ENCODE peak calls at places on chromosome 18, in four cellular contexts. J is A549, I is HepG2, W is K562. Z is an unnamed sample.

GRCh38 chr18:79517322-79517721 is 121.6 kb downstream of the NFATC1 start:
- DNase-seq in J (no peak), I (no peak), W (no peak), Z (no peak)

GRCh38 chr18:12639990-12640880 is 17.7 kb downstream of the SPIRE1 start:
- DNase-seq in J (peak; percentile 36), W (no peak), I (peak; percentile 68), Z (no peak)

GRCh38 chr18:58005885-58006523 is 38.0 kb upstream of the NEDD4L start:
- DNase-seq in W (no peak), J (no peak), I (no peak), Z (no peak)

GRCh38 chr18:79848579-79849327 is 51.0 kb downstream of the KCNG2 start:
- DNase-seq in I (no peak), J (no peak), W (no peak), Z (no peak)

GRCh38 chr18:37538526-37539205 is 26.9 kb downstream of the CELF4 start:
- DNase-seq in J (no peak), I (no peak), W (no peak), Z (no peak)

GRCh38 chr18:37299471-37300304 is 265.9 kb downstream of the CELF4 start:
- DNase-seq in I (peak; percentile 97), J (peak; percentile 69), W (peak; percentile 85), Z (no peak)

GRCh38 chr18:75687626-75688025 is 260.1 kb upstream of the SMIM21 start:
- DNase-seq in I (no peak), W (no peak), J (no peak), Z (no peak)

GRCh38 chr18:58257461-58257860 is 213.4 kb downstream of the NEDD4L start:
- DNase-seq in W (peak; percentile 14), J (no peak), I (no peak), Z (no peak)

GRCh38 chr18:26003391-26003790 is 87.0 kb downstream of the SS18 start:
- DNase-seq in I (no peak), J (no peak), W (no peak), Z (no peak)

GRCh38 chr18:35786359-35787042 is 186.0 kb upstream of the RMP24 start:
- DNase-seq in W (no peak), J (no peak), I (no peak), Z (no peak)

GRCh38 chr18:60145776-60146175 is 226.8 kb downstream of the MC4R start:
- DNase-seq in I (no peak), J (no peak), W (no peak), Z (no peak)

GRCh38 chr18:60146220-60146960 is 226.2 kb downstream of the MC4R start:
- DNase-seq in J (no peak), W (peak; percentile 6), I (no peak), Z (no peak)

DNA sequence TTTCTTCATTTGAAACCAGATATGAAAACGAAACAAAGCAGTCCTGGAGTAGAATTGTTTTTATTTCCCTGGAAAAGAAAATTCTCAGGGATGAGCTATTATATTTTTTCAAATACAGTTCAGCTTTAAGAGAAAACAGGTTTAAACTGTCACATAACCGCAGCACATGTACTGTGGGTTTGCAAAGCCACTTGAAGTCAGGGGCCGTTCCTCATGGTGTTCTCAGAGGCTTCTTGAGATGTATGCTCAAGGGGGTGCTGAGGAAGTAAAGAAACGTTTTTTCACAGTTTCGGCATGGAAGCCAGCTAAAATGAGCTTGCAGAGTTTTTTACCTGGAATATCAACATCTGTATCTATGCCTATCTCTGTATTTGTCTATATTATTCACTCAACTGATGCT is 225.2 kb downstream of the MC4R start:
- DNase-seq in I (no peak), J (no peak), W (no peak), Z (no peak)
- TF ChIP-seq HMGXB4 in I (no peak), J (no peak), W (no peak), Z (no peak)

DNA sequence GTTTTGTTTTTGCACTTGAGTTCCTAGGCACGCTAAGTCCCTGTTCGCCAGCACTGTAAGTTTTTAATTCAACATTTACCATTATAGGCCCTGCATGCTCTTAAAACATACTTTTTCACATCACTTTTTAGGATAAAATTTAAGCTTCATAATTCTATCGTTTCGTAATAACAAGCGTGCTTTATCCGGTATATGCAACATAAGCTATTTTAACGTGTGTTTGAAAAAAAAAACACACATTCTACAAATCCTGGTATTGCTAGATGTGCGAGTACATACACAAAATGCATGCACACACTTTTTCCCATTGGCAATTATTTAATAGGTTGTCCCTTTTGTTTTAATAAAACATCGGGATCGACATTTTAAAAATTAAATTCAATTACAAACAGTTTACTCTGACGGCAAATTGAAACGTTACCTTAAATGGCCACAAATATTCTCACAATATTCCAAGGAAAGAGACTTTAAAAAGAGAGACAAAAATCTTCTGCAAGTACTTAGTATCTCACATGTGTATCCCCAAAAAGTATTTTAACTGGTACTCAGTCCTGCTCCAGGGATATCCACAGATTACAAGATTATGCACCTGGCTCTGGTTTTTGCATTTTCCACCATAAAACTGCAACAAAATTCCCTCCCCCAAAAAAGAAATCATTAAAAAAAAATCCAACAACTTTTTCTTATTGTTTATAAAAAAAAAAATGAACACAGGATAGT is 1.0 kb upstream of the TCF4 start:
- DNase-seq in W (no peak), J (no peak), I (no peak), Z (no peak)
- TF ChIP-seq HMGXB4 in W (no peak), J (no peak), I (no peak), Z (no peak)

GRCh38 chr18:63079114-63079513 is 240.5 kb downstream of the BCL2 start:
- DNase-seq in I (no peak), W (no peak), J (no peak), Z (no peak)
- TF ChIP-seq HMGXB4 in I (no peak), W (no peak), J (no peak), Z (no peak)

GRCh38 chr18:3798032-3798431 is 348.1 kb downstream of the TGIF1 start:
- DNase-seq in I (no peak), W (no peak), J (no peak), Z (no peak)
- TF ChIP-seq HMGXB4 in I (no peak), W (no peak), J (no peak), Z (no peak)

DNA sequence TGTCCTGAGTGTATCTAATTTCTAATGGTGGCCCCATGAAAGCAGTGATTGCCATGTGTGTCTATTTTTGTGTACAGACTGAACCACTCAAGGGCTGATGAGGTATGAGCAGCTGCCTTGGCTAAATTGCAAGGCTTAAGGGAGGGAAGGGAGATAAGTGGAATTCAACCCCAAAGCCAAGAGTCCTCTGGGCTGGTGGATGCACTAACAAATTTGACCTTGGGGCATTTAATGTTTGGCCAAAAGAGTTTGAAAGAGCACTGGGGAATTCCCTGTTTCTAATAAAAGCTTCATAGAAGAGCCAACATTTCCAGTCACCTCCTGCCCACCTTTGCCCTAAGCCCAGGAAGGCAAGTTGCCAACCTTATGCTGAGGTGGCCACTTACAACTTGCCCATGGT is 172.1 kb downstream of the SETBP1 start:
- DNase-seq in I (no peak), W (no peak), J (no peak), Z (no peak)
- TF ChIP-seq HMGXB4 in I (no peak), W (no peak), J (no peak), Z (no peak)